ENCODE peak calls at places on chromosomes 1 and 21, in nine cellular contexts. I is testis; N is GM13977; D is left ventricle myocardium inferior; Z is thoracic aorta; R is Peyer's patch; E is neural crest cell; S is CD4-positive, alpha-beta T cell; V is foreskin fibroblast. O is an unnamed sample.
A peak's percentile ranks its signal among the peaks of the same experiment; 100 is the strongest.

GRCh38 chr1:8560611-8561544 is 243.0 kb downstream of the SLC45A1 start:
- DNase-seq in N (peak; percentile 36), E (peak; percentile 13), Z (no peak), R (no peak), S (peak; percentile 14), I (peak; percentile 44), V (peak; percentile 66), D (no peak), O (no peak)

GRCh38 chr1:66246371-66247262 is 287.3 kb upstream of the SGIP1 start:
- DNase-seq in I (no peak), V (no peak), Z (no peak), R (no peak), S (no peak), N (no peak), E (no peak), D (no peak), O (no peak)

GRCh38 chr1:117630423-117630998 is 24.7 kb downstream of the TENT5C start:
- DNase-seq in I (no peak), S (no peak), E (no peak), D (peak; percentile 82), Z (no peak), N (no peak), R (no peak), V (no peak), O (no peak)

GRCh38 chr1:15603050-15603965 is 13.9 kb upstream of the DDI2 start:
- DNase-seq in R (peak; percentile 98), E (peak; percentile 84), S (peak; percentile 93), N (peak; percentile 96), D (peak; percentile 97), I (peak; percentile 98), V (peak; percentile 99), Z (peak; percentile 92), O (peak; percentile 87)

GRCh38 chr1:245721488-245721887 is 566.7 kb downstream of the KIF26B start:
- DNase-seq in S (no peak), E (no peak), V (no peak), D (no peak), N (no peak), R (no peak), Z (no peak), I (no peak), O (no peak)

GRCh38 chr1:89794406-89794805 is 26.4 kb upstream of the LRRC8D start:
- DNase-seq in Z (no peak), E (no peak), V (peak; percentile 38), N (no peak), R (no peak), D (no peak), I (no peak), S (no peak), O (no peak)

GRCh38 chr1:184289825-184290550 is 96.8 kb upstream of the C1orf21 start:
- DNase-seq in S (no peak), Z (no peak), E (no peak), D (no peak), V (no peak), R (no peak), I (no peak), N (no peak), O (no peak)

GRCh38 chr1:98323396-98323795 is 338.1 kb upstream of the SNX7 start:
- DNase-seq in N (no peak), D (no peak), V (peak; percentile 94), R (no peak), E (no peak), S (no peak), I (no peak), Z (no peak), O (no peak)

GRCh38 chr21:45001134-45002095 is 61.6 kb downstream of the SLX9 start:
- DNase-seq in S (peak; percentile 3), D (peak; percentile 62), N (no peak), Z (peak; percentile 64), R (peak; percentile 41), E (no peak), V (peak; percentile 79), I (no peak), O (no peak)

GRCh38 chr1:52032785-52033131 is 852 bp downstream of the KTI12 start:
- DNase-seq in E (peak; percentile 8), I (peak; percentile 70), V (peak; percentile 80), S (peak; percentile 12), Z (no peak), N (peak; percentile 40), R (peak; percentile 62), D (peak; percentile 18), O (peak; percentile 31)

GRCh38 chr1:55827350-55827749 is 612.2 kb upstream of the USP24 start:
- DNase-seq in Z (no peak), V (peak; percentile 94), S (no peak), N (no peak), R (no peak), I (no peak), E (no peak), D (no peak), O (no peak)

GRCh38 chr21:44325386-44326271 is 13.6 kb downstream of the CFAP410 start:
- DNase-seq in D (no peak), S (no peak), Z (no peak), I (peak; percentile 42), E (no peak), N (no peak), R (no peak), V (no peak), O (no peak)

GRCh38 chr1:58264462-58264861 is 282.1 kb downstream of the OMA1 start:
- DNase-seq in R (no peak), D (no peak), S (no peak), V (no peak), Z (no peak), I (no peak), E (no peak), N (no peak), O (no peak)

GRCh38 chr1:87061742-87062156 is 147.3 kb downstream of the HS2ST1 start:
- DNase-seq in E (no peak), S (no peak), N (no peak), Z (no peak), R (no peak), V (peak; percentile 84), D (no peak), I (no peak), O (no peak)

GRCh38 chr1:1243807-1244191 is 2.7 kb downstream of the C1QTNF12 start:
- DNase-seq in S (no peak), E (no peak), D (no peak), R (no peak), I (no peak), N (no peak), V (no peak), Z (no peak), O (no peak)

GRCh38 chr1:1282998-1283397 is 2.8 kb downstream of the SCNN1D start:
- DNase-seq in D (no peak), I (no peak), Z (no peak), R (no peak), V (peak; percentile 61), E (no peak), N (no peak), S (no peak), O (no peak)

GRCh38 chr1:245169391-245169790 is 14.6 kb downstream of the KIF26B start:
- DNase-seq in V (no peak), S (no peak), I (no peak), Z (no peak), E (no peak), N (no peak), R (no peak), D (no peak), O (no peak)

GRCh38 chr1:61163794-61164193 is 81.4 kb downstream of the NFIA start:
- DNase-seq in E (no peak), I (no peak), D (no peak), V (peak; percentile 36), S (no peak), Z (no peak), N (no peak), R (no peak), O (no peak)

GRCh38 chr1:154329152-154329521 is 3.8 kb downstream of the ATP8B2 start:
- DNase-seq in R (no peak), V (peak; percentile 45), S (no peak), I (peak; percentile 45), Z (no peak), N (no peak), D (no peak), E (no peak), O (no peak)
- TF ChIP-seq CTCF in R (no peak), V (peak; percentile 19), S (no peak), I (no peak), Z (no peak), N (no peak), D (no peak), E (peak; percentile 24), O (no peak)

DNA sequence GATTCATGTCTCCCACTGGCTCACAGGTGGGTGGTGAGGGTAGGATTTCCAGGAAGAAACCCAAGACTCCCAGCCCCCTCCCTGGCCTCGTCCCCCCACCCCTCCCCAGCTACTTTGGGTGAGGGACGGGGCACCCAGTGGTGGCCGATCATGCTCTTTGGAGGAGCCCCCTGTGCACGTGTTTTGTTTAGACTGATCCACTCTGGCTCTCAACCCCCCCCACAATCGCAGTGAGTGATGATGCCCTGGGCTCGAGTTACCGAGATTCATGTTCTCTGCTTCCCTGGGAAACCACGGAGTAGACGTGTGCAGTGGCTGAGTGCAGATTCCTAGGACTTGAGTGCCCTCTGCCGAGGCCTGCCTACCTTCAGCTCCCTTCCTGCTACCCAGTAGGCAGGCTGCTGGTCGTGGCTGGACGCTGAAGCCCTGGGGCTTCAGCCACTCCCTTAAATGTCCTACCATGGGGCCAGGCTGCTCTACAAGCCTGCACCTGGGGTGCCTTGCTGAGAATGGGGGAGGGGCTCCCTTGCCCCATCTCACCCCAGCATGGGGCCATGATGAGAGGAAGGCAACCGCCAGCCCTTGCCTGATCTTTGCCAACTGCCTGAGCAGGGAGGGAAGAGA is 3.9 kb upstream of the GRIK3 start:
- DNase-seq in N (no peak), E (no peak), Z (no peak), I (peak; percentile 80), S (no peak), D (no peak), V (no peak), R (no peak), O (no peak)
- TF ChIP-seq CTCF in N (no peak), E (peak; percentile 45), Z (no peak), I (no peak), S (no peak), D (peak; percentile 54), V (no peak), R (no peak), O (no peak)

DNA sequence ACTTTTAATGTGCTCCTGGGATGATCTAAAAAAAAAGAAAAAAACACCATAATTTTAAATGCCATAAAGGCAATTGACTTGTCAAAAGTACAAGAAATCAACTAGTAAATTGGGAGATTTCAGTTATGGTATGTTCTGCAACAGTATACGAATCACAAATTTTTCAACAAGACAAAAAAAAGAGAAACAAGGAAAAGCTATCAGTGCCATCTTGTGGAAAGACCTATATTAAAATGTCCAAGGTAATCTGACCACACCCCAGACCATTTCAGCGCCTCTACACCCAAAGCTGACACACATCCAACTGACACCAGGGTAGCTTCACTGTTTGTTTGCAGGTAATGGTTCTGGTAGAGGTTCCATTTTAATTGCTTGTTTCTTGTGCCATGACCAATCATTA is 5.0 kb upstream of the DUSP23 start:
- DNase-seq in D (no peak), Z (no peak), S (no peak), N (no peak), V (no peak), R (no peak), E (no peak), I (no peak), O (no peak)
- TF ChIP-seq CTCF in D (no peak), Z (no peak), S (no peak), N (no peak), V (no peak), R (no peak), E (no peak), I (no peak), O (no peak)

DNA sequence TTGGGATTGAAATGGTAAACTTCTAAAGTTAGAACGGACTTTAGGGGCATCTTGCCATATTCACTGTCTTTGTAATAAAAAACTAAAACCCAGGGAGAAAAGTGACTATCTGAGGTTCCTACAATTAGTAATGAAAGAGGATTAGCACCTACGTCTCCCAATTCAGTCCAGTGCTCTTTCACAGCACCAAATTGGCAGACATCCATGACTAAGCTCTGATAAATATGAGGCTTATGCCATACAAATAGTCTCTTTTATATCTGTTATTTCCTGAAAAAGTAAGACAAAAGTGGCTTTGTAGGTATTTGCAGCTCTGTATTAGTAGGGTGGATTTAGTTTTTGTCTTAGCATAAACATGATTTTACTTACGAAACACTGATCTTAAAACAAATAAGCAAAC is 315.0 kb upstream of the NRIP1 start:
- DNase-seq in D (no peak), S (no peak), E (no peak), N (no peak), V (no peak), I (no peak), R (no peak), Z (no peak), O (no peak)
- TF ChIP-seq CTCF in D (no peak), S (no peak), E (no peak), N (no peak), V (no peak), I (no peak), R (no peak), Z (no peak), O (no peak)